ENCODE peak calls at places on chromosomes 6 and 20, in eight cellular contexts. L is activated CD8-positive, alpha-beta memory T cell treated with anti-CD3 and anti-CD28 coated beads for 48 hours; U is activated T-helper 1 cell treated with Interleukin-2 at 50 U/mL for 16 hours; X is mesendoderm; T is amygdala; Z is nucleus accumbens; Q is lung; O is renal cortical epithelial cell. W is an unnamed sample.

GRCh38 chr6:164133095-164133494 is 718.6 kb downstream of the QKI start:
- DNase-seq in O (peak; percentile 12), Q (no peak), L (no peak), T (no peak), Z (no peak), X (no peak), U (no peak), W (peak; percentile 3)

GRCh38 chr20:23167436-23167835 is 81.3 kb upstream of the CD93 start:
- DNase-seq in Z (no peak), T (no peak), U (no peak), Q (no peak), L (no peak), O (no peak), X (no peak), W (no peak)

GRCh38 chr6:17709476-17709875 is 2.8 kb upstream of the NUP153 start:
- DNase-seq in T (no peak), L (no peak), Q (no peak), Z (no peak), O (no peak), X (no peak), U (no peak), W (no peak)

GRCh38 chr6:11798096-11798495 is 19.5 kb upstream of the ADTRP start:
- DNase-seq in T (no peak), X (no peak), O (peak; percentile 57), L (no peak), U (no peak), Q (no peak), Z (no peak), W (no peak)

GRCh38 chr20:61736001-61736635 is 329.6 kb downstream of the TAF4 start:
- DNase-seq in X (no peak), Z (no peak), T (no peak), U (no peak), O (no peak), Q (no peak), L (no peak), W (no peak)

GRCh38 chr20:35731469-35731788 is 10.6 kb downstream of the RBM39 start:
- DNase-seq in L (no peak), T (no peak), U (no peak), X (no peak), Z (no peak), Q (no peak), O (no peak), W (no peak)

GRCh38 chr6:159440907-159441703 is 251.9 kb downstream of the SOD2 start:
- DNase-seq in O (no peak), X (no peak), L (no peak), Z (no peak), Q (no peak), U (no peak), T (no peak), W (no peak)

GRCh38 chr6:35136185-35136584 is 5.0 kb downstream of the TCP11 start:
- DNase-seq in O (no peak), T (no peak), L (no peak), X (no peak), Z (no peak), Q (no peak), U (no peak), W (peak; percentile 46)

GRCh38 chr6:72850469-72850868 is 228.6 kb downstream of the KCNQ5 start:
- DNase-seq in L (no peak), T (no peak), O (no peak), X (peak; percentile 52), Z (no peak), U (no peak), Q (no peak), W (no peak)

GRCh38 chr6:11007715-11008608 is 36.1 kb downstream of the ELOVL2 start:
- DNase-seq in Q (no peak), L (no peak), O (peak; percentile 76), T (no peak), X (peak; percentile 93), Z (no peak), U (no peak), W (no peak)

GRCh38 chr6:34053721-34054120 is 92.2 kb downstream of the GRM4 start:
- DNase-seq in O (no peak), Q (no peak), X (peak; percentile 75), L (no peak), Z (no peak), U (no peak), T (no peak), W (no peak)

GRCh38 chr6:16130437-16130891 is 1.6 kb downstream of the MYLIP start:
- DNase-seq in Q (no peak), X (no peak), Z (no peak), O (peak; percentile 24), T (no peak), U (no peak), L (no peak), W (no peak)

GRCh38 chr20:4795394-4795793 is 73.7 kb downstream of the PRND start:
- DNase-seq in O (peak; percentile 77), X (peak; percentile 91), T (no peak), Z (no peak), Q (no peak), U (no peak), L (peak; percentile 20), W (peak; percentile 91)

GRCh38 chr6:158086706-158087518 is 81.2 kb downstream of the SERAC1 start:
- DNase-seq in T (no peak), Z (no peak), X (no peak), U (no peak), L (no peak), O (peak; percentile 69), Q (no peak), W (peak; percentile 89)

GRCh38 chr6:164048840-164049239 is 634.3 kb downstream of the QKI start:
- DNase-seq in Z (no peak), T (no peak), X (no peak), O (peak; percentile 33), Q (no peak), U (no peak), L (no peak), W (no peak)

GRCh38 chr6:24902782-24903181 is 33.0 kb downstream of the RIPOR2 start:
- DNase-seq in X (no peak), O (peak; percentile 77), U (no peak), Q (no peak), T (no peak), Z (no peak), L (no peak), W (no peak)

GRCh38 chr6:81613606-81614005 is 138.9 kb downstream of the TENT5A start:
- DNase-seq in Q (no peak), Z (no peak), T (no peak), X (no peak), U (no peak), O (no peak), L (no peak), W (peak; percentile 4)

GRCh38 chr6:139990865-139991264 is 616.4 kb upstream of the CITED2 start:
- DNase-seq in Q (no peak), U (no peak), O (no peak), X (peak; percentile 23), L (no peak), T (no peak), Z (no peak), W (no peak)

GRCh38 chr6:129946439-129947140 is 71.8 kb upstream of the L3MBTL3 start:
- DNase-seq in L (no peak), Q (no peak), U (no peak), Z (no peak), T (no peak), X (peak; percentile 88), O (no peak), W (no peak)

GRCh38 chr20:25230177-25230831 is 17.6 kb upstream of the PYGB start:
- DNase-seq in T (no peak), Z (no peak), O (no peak), X (no peak), U (no peak), Q (no peak), L (no peak), W (no peak)

GRCh38 chr6:165769401-165769800 is 106.4 kb upstream of the PDE10A start:
- DNase-seq in T (no peak), Q (no peak), Z (no peak), L (no peak), O (no peak), U (no peak), X (no peak), W (peak; percentile 65)

GRCh38 chr20:49914310-49915117 is 815 bp downstream of the SPATA2 start:
- DNase-seq in X (peak; percentile 88), O (no peak), L (no peak), Q (no peak), Z (no peak), T (no peak), U (no peak), W (no peak)

GRCh38 chr6:130359736-130360135 is 6.1 kb upstream of the TMEM200A start:
- DNase-seq in X (no peak), Z (no peak), Q (no peak), U (no peak), O (no peak), L (no peak), T (no peak), W (no peak)

GRCh38 chr20:14193885-14194284 is 143.5 kb downstream of the FLRT3 start:
- DNase-seq in L (no peak), O (no peak), Z (no peak), X (peak; percentile 85), T (no peak), Q (no peak), U (no peak), W (no peak)

GRCh38 chr6:13383280-13384163 is 55.2 kb upstream of the TBC1D7 start:
- DNase-seq in L (no peak), O (peak; percentile 86), X (no peak), Z (no peak), U (no peak), T (no peak), Q (no peak), W (peak; percentile 26)

GRCh38 chr6:35167505-35167904 is 26.4 kb upstream of the TCP11 start:
- DNase-seq in U (no peak), Q (no peak), O (no peak), Z (no peak), T (no peak), L (no peak), X (no peak), W (no peak)

GRCh38 chr6:223763-224162 is 68.5 kb upstream of the DUSP22 start:
- DNase-seq in U (no peak), Z (no peak), Q (no peak), L (no peak), T (no peak), X (no peak), O (peak; percentile 57), W (no peak)

GRCh38 chr20:38049800-38050199 is 16.3 kb downstream of the RPRD1B start:
- DNase-seq in X (peak; percentile 92), L (no peak), Q (no peak), T (no peak), U (no peak), O (peak; percentile 70), Z (no peak), W (no peak)

GRCh38 chr6:106046116-106046853 is 39.9 kb upstream of the PRDM1 start:
- DNase-seq in Z (no peak), U (no peak), T (no peak), O (no peak), Q (no peak), L (no peak), X (peak; percentile 80), W (no peak)

GRCh38 chr20:34581341-34582189 is 23.0 kb downstream of the MAP1LC3A start:
- DNase-seq in Z (no peak), U (no peak), T (peak; percentile 29), L (no peak), X (peak; percentile 46), Q (no peak), O (peak; percentile 52), W (no peak)

GRCh38 chr6:148747145-148747492 is 289 bp downstream of the UST start:
- DNase-seq in Q (peak; percentile 40), T (no peak), O (no peak), U (peak; percentile 3), L (no peak), Z (no peak), X (no peak), W (no peak)

GRCh38 chr20:41615671-41616070 is 2.5 kb downstream of the CHD6 start:
- DNase-seq in U (no peak), L (no peak), T (no peak), O (no peak), Z (no peak), Q (no peak), X (no peak), W (peak; percentile 25)

GRCh38 chr6:75397806-75398465 is 95.7 kb downstream of the FILIP1 start:
- DNase-seq in Z (no peak), T (no peak), X (no peak), U (no peak), O (peak; percentile 38), Q (no peak), L (no peak), W (no peak)

GRCh38 chr6:107509506-107509905 is 19.6 kb downstream of the SOBP start:
- DNase-seq in Q (no peak), Z (no peak), T (no peak), O (peak; percentile 54), U (no peak), X (peak; percentile 14), L (no peak), W (no peak)

W was measured in MV-4-11.